ENCODE peak calls at places on chromosomes 1 and 21, in eight cellular contexts. M is mesothelial cell of epicardium, C is pancreas, B is A549, L is suprapubic skin, Q is bronchial epithelial cell, R is AG04449, D is mammary epithelial cell. G is an unnamed sample.

GRCh38 chr1:20361805-20362381 is 71.2 kb downstream of the VWA5B1 start:
- DNase-seq in M (no peak), C (no peak), B (peak), L (no peak), Q (peak), R (no peak), D (peak), G (peak)

GRCh38 chr1:178120088-178120487 is 26.2 kb downstream of the RASAL2 start:
- DNase-seq in M (no peak), C (no peak), B (no peak), L (no peak), Q (no peak), R (no peak), D (no peak), G (no peak)

GRCh38 chr1:37258068-37258467 is 216.3 kb upstream of the ZC3H12A start:
- DNase-seq in M (no peak), C (no peak), B (no peak), L (no peak), Q (no peak), R (no peak), D (no peak), G (no peak)

GRCh38 chr1:18446751-18447150 is 34.0 kb upstream of the KLHDC7A start:
- DNase-seq in M (no peak), C (no peak), B (no peak), L (no peak), Q (no peak), R (no peak), D (no peak), G (no peak)

GRCh38 chr1:86156571-86157455 is at the start of gene COL24A1:
- DNase-seq in M (peak), C (peak), B (no peak), L (peak), Q (peak), R (no peak), D (no peak), G (peak)

GRCh38 chr1:89610457-89610991 is 22.4 kb upstream of the LRRC8C start:
- DNase-seq in M (no peak), C (peak), B (no peak), L (no peak), Q (no peak), R (no peak), D (no peak), G (peak)

GRCh38 chr1:90340604-90341003 is 345.7 kb downstream of the ZNF326 start:
- DNase-seq in M (no peak), C (no peak), B (no peak), L (no peak), Q (no peak), R (no peak), D (no peak), G (no peak)

GRCh38 chr1:224402472-224403035 is 32.0 kb downstream of the WDR26 start:
- DNase-seq in M (no peak), C (no peak), B (no peak), L (no peak), Q (no peak), R (no peak), D (no peak), G (no peak)

GRCh38 chr1:220685879-220686278 is 4.3 kb upstream of the C1orf115 start:
- DNase-seq in M (no peak), C (no peak), B (peak), L (no peak), Q (no peak), R (no peak), D (no peak), G (no peak)

GRCh38 chr1:44361478-44361877 is 6.4 kb upstream of the ERI3 start:
- DNase-seq in M (no peak), C (no peak), B (no peak), L (no peak), Q (peak), R (no peak), D (no peak), G (no peak)

GRCh38 chr1:110380667-110381283 is 10.1 kb downstream of the SLC16A4 start:
- DNase-seq in M (no peak), C (no peak), B (no peak), L (no peak), Q (peak), R (peak), D (no peak), G (no peak)

GRCh38 chr21:41482980-41483379 is 25.0 kb downstream of the TMPRSS2 start:
- DNase-seq in M (no peak), C (no peak), B (no peak), L (no peak), Q (no peak), R (no peak), D (no peak), G (no peak)

GRCh38 chr1:73104749-73105148 is 822.4 kb upstream of the NEGR1 start:
- DNase-seq in M (no peak), C (peak), B (no peak), L (no peak), Q (no peak), R (no peak), D (no peak), G (no peak)

GRCh38 chr1:115807723-115808122 is 33.2 kb downstream of the NHLH2 start:
- DNase-seq in M (no peak), C (no peak), B (peak), L (no peak), Q (peak), R (peak), D (peak), G (no peak)

GRCh38 chr21:37855568-37856391 is 60.5 kb downstream of the KCNJ6 start:
- DNase-seq in M (no peak), C (no peak), B (no peak), L (no peak), Q (no peak), R (peak), D (no peak), G (no peak)

GRCh38 chr21:29821230-29821629 is 118.6 kb downstream of the GRIK1 start:
- DNase-seq in M (no peak), C (no peak), B (no peak), L (no peak), Q (no peak), R (no peak), D (no peak), G (no peak)

GRCh38 chr1:96234299-96234698 is 487.3 kb upstream of the PTBP2 start:
- DNase-seq in M (peak), C (peak), B (peak), L (no peak), Q (peak), R (no peak), D (peak), G (no peak)

GRCh38 chr1:115179397-115179835 is 90.1 kb upstream of the TSPAN2 start:
- DNase-seq in M (no peak), C (no peak), B (peak), L (no peak), Q (peak), R (peak), D (peak), G (no peak)

GRCh38 chr1:40185951-40186864 is 25.0 kb downstream of the RLF start:
- DNase-seq in M (no peak), C (no peak), B (no peak), L (no peak), Q (peak), R (peak), D (peak), G (no peak)

GRCh38 chr1:33047290-33047689 is 10.6 kb upstream of the AK2 start:
- DNase-seq in M (no peak), C (no peak), B (no peak), L (no peak), Q (no peak), R (no peak), D (no peak), G (no peak)

GRCh38 chr1:160131803-160132565 is 16.4 kb downstream of the ATP1A2 start:
- DNase-seq in M (no peak), C (no peak), B (no peak), L (no peak), Q (no peak), R (no peak), D (no peak), G (no peak)

GRCh38 chr1:58762806-58763205 is 21.0 kb downstream of the JUN start:
- DNase-seq in M (no peak), C (no peak), B (no peak), L (no peak), Q (peak), R (no peak), D (peak), G (no peak)
- TF ChIP-seq CTCF in M (no peak), C (no peak), B (no peak), L (no peak), Q (no peak), R (no peak), D (no peak), G (no peak)

DNA sequence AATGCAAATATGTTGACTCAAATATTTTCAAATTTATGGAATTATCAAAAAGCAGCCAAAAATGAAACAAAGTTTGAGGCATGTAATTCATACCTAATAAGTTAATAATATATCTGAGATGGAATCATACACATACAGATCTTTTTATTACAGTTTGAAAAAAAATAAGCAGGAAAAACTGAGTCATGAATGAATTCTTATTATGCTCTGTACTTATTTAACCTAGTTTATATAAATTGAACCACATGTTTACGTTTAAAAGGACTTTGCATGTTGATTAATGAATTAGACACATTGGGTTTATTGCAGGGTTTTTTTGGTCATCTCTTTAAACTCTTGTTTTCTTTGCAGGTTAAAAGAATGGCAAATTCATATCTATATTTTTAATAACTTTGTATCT is 40.9 kb downstream of the CMPK1 start:
- DNase-seq in M (no peak), C (no peak), B (no peak), L (no peak), Q (no peak), R (no peak), D (no peak), G (no peak)
- TF ChIP-seq CTCF in M (no peak), C (no peak), B (no peak), L (no peak), Q (no peak), R (no peak), D (no peak), G (no peak)

GRCh38 chr1:12031039-12031980 is 12.0 kb downstream of the MIIP start:
- DNase-seq in M (no peak), C (no peak), B (peak), L (no peak), Q (peak), R (no peak), D (peak), G (no peak)
- TF ChIP-seq CTCF in M (no peak), C (no peak), B (peak), L (no peak), Q (peak), R (peak), D (peak), G (peak)

DNA sequence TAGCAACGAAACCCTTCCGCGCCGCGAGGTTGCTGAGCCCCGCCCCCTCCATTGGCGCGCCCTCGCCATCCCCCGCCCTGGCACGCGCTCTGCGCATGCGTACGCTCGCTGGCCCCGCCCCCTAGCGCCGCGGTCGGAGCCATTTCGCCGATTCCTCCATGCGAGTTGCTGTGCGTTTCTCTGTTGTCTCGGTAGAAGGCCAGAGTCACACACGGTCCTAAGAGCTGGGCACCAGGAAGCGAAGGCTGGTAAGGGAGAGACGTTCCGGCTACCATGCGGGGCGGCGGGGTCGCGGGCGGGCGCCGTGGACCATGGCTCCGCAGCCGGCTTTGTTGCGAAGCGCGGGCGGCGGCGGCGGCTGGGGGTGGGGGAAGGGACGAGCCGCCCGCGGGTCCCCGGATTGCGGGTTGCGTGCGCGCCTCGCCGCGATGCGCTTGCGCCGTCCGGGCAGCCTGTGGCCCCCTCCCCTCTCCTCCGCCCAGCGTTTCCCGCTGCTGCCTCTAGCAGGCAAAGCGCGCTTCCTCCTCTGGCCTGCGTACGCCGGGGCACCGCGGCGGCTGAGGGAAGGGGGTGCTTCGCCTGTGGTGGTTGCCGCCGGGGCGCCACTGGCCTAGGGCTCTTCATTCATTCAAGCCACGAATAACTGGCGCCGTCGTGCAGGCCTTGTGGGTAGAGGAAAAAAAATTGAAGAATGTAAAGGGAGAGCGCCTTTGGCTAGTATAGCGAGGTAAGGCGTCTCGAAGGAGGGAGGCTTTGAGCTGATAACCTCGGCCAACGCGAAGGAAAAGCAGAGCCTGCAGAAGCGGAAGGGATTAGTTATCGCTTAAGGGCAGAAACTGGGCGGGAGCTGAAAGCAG is at the start of gene DHX9:
- DNase-seq in M (peak), C (peak), B (peak), L (peak), Q (peak), R (no peak), D (peak), G (peak)
- TF ChIP-seq CTCF in M (no peak), C (no peak), B (no peak), L (no peak), Q (no peak), R (peak), D (no peak), G (peak)

DNA sequence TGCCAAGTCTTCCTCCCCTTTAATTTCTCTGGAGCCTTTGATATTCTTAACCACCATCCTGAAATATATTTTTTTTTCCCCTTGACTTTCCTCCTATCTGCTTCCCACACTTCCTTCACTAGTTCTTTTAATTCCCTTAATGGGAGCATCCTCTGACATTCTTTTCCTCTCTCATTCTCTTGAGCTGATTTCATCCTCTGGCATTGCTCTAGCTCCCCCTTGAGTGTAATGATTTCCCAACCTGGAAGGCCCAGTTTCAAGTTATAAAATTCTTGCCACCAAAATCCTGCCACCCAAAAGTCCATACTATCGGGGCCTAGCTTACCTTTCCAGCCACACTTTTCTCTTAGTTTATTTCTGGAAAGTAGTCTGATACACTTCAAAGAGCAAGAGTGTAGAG is 39.5 kb upstream of the UBE2U start:
- DNase-seq in M (no peak), C (no peak), B (peak), L (no peak), Q (peak), R (no peak), D (peak), G (no peak)
- TF ChIP-seq CTCF in M (no peak), C (no peak), B (peak), L (no peak), Q (peak), R (peak), D (peak), G (peak)

G was measured in chondrocyte.